ENCODE peak calls at places on chromosomes 3 and 15, in five cellular contexts. One of them, this sample, is unnamed.

GRCh38 chr3:136105044-136105443 is 91.1 kb downstream of the MSL2 start:
- ATAC-seq in upper lobe of left lung: no peak
- ATAC-seq in HCT116: no peak
- ATAC-seq in Panc1: no peak
- ATAC-seq in HepG2: no peak
- ATAC-seq in this sample: no peak

GRCh38 chr3:50502225-50502583 is 1.2 kb downstream of the CACNA2D2 start:
- ATAC-seq in Panc1: no peak
- ATAC-seq in HepG2: no peak
- ATAC-seq in upper lobe of left lung: no peak
- ATAC-seq in HCT116: no peak
- ATAC-seq in this sample: no peak

GRCh38 chr3:169250000-169250399 is 413.5 kb downstream of the MECOM start:
- ATAC-seq in HCT116: no peak
- ATAC-seq in Panc1: no peak
- ATAC-seq in upper lobe of left lung: no peak
- ATAC-seq in HepG2: no peak
- ATAC-seq in this sample: no peak

GRCh38 chr3:125125822-125126245 is 70.0 kb upstream of the HEG1 start:
- ATAC-seq in HCT116: no peak
- ATAC-seq in HepG2: peak; percentile 21
- ATAC-seq in Panc1: no peak
- ATAC-seq in upper lobe of left lung: no peak
- ATAC-seq in this sample: no peak

GRCh38 chr15:66129561-66129960 is 124.0 kb downstream of the MEGF11 start:
- ATAC-seq in HCT116: no peak
- ATAC-seq in HepG2: no peak
- ATAC-seq in upper lobe of left lung: no peak
- ATAC-seq in Panc1: no peak
- ATAC-seq in this sample: no peak

GRCh38 chr3:34075975-34076374 is 277.5 kb downstream of the PDCD6IP start:
- ATAC-seq in Panc1: no peak
- ATAC-seq in HCT116: no peak
- ATAC-seq in HepG2: no peak
- ATAC-seq in upper lobe of left lung: no peak
- ATAC-seq in this sample: no peak

GRCh38 chr15:101063212-101063611 is 144.1 kb downstream of the LRRK1 start:
- ATAC-seq in HepG2: no peak
- ATAC-seq in upper lobe of left lung: no peak
- ATAC-seq in Panc1: no peak
- ATAC-seq in HCT116: no peak
- ATAC-seq in this sample: no peak

GRCh38 chr3:155946178-155946577 is 75.7 kb downstream of the GMPS start:
- ATAC-seq in HepG2: no peak
- ATAC-seq in Panc1: no peak
- ATAC-seq in HCT116: no peak
- ATAC-seq in upper lobe of left lung: no peak
- ATAC-seq in this sample: peak; percentile 61

GRCh38 chr3:192906940-192907339 is 10.7 kb downstream of the MB21D2 start:
- ATAC-seq in Panc1: no peak
- ATAC-seq in upper lobe of left lung: no peak
- ATAC-seq in HepG2: no peak
- ATAC-seq in HCT116: no peak
- ATAC-seq in this sample: no peak

GRCh38 chr3:129442947-129443346 is 2.9 kb downstream of the IFT122 start:
- ATAC-seq in HCT116: no peak
- ATAC-seq in HepG2: no peak
- ATAC-seq in Panc1: no peak
- ATAC-seq in upper lobe of left lung: no peak
- ATAC-seq in this sample: no peak

GRCh38 chr3:104411760-104412159 is 954.9 kb upstream of the ALCAM start:
- ATAC-seq in HepG2: no peak
- ATAC-seq in Panc1: no peak
- ATAC-seq in HCT116: no peak
- ATAC-seq in upper lobe of left lung: no peak
- ATAC-seq in this sample: no peak

GRCh38 chr15:81015595-81016252 is 15.0 kb downstream of the TLNRD1 start:
- ATAC-seq in HCT116: no peak
- ATAC-seq in Panc1: no peak
- ATAC-seq in upper lobe of left lung: no peak
- ATAC-seq in HepG2: no peak
- ATAC-seq in this sample: peak; percentile 5

GRCh38 chr3:134251731-134252391 is 1.2 kb upstream of the RYK start:
- ATAC-seq in Panc1: no peak
- ATAC-seq in upper lobe of left lung: no peak
- ATAC-seq in HCT116: no peak
- ATAC-seq in HepG2: peak; percentile 24
- ATAC-seq in this sample: no peak

GRCh38 chr3:156488771-156489170 is 66.1 kb downstream of the SSR3 start:
- ATAC-seq in upper lobe of left lung: no peak
- ATAC-seq in Panc1: no peak
- ATAC-seq in HepG2: no peak
- ATAC-seq in HCT116: no peak
- ATAC-seq in this sample: no peak

GRCh38 chr3:25117005-25117593 is 311.0 kb upstream of the RARB start:
- ATAC-seq in Panc1: no peak
- ATAC-seq in HepG2: no peak
- ATAC-seq in HCT116: no peak
- ATAC-seq in upper lobe of left lung: no peak
- ATAC-seq in this sample: no peak

GRCh38 chr3:47266709-47267489 is 15.7 kb downstream of the KIF9 start:
- ATAC-seq in upper lobe of left lung: peak; percentile 7
- ATAC-seq in HCT116: peak; percentile 83
- ATAC-seq in Panc1: no peak
- ATAC-seq in HepG2: peak; percentile 74
- ATAC-seq in this sample: peak; percentile 47

GRCh38 chr15:85761635-85762034 is 33.1 kb downstream of the KLHL25 start:
- ATAC-seq in HCT116: no peak
- ATAC-seq in upper lobe of left lung: no peak
- ATAC-seq in HepG2: no peak
- ATAC-seq in Panc1: no peak
- ATAC-seq in this sample: peak; percentile 24

GRCh38 chr3:58298189-58298588 is 7.9 kb upstream of the RPP14 start:
- ATAC-seq in upper lobe of left lung: no peak
- ATAC-seq in HepG2: peak; percentile 36
- ATAC-seq in Panc1: no peak
- ATAC-seq in HCT116: no peak
- ATAC-seq in this sample: no peak

GRCh38 chr3:33557279-33557678 is 117.1 kb upstream of the UBP1 start:
- ATAC-seq in HCT116: no peak
- ATAC-seq in Panc1: no peak
- ATAC-seq in upper lobe of left lung: no peak
- ATAC-seq in HepG2: no peak
- ATAC-seq in this sample: no peak

GRCh38 chr3:182910939-182911781 is 69.2 kb downstream of the DCUN1D1 start:
- ATAC-seq in Panc1: no peak
- ATAC-seq in HCT116: peak; percentile 59
- ATAC-seq in HepG2: no peak
- ATAC-seq in upper lobe of left lung: no peak
- ATAC-seq in this sample: no peak

GRCh38 chr3:127714151-127714571 is 41.4 kb downstream of the ABTB1 start:
- ATAC-seq in HCT116: no peak
- ATAC-seq in upper lobe of left lung: no peak
- ATAC-seq in HepG2: no peak
- ATAC-seq in Panc1: no peak
- ATAC-seq in this sample: no peak

GRCh38 chr3:178076718-178077117 is 459.5 kb upstream of the KCNMB2 start:
- ATAC-seq in HCT116: no peak
- ATAC-seq in upper lobe of left lung: no peak
- ATAC-seq in Panc1: no peak
- ATAC-seq in HepG2: no peak
- ATAC-seq in this sample: no peak

GRCh38 chr15:20341901-20342605 is 199.5 kb downstream of the GOLGA6L6 start:
- ATAC-seq in HCT116: no peak
- ATAC-seq in Panc1: no peak
- ATAC-seq in HepG2: no peak
- ATAC-seq in upper lobe of left lung: peak; percentile 74
- ATAC-seq in this sample: peak; percentile 32

GRCh38 chr15:33132722-33133345 is 61.7 kb downstream of the FMN1 start:
- ATAC-seq in upper lobe of left lung: peak; percentile 77
- ATAC-seq in HCT116: peak; percentile 97
- ATAC-seq in Panc1: peak; percentile 96
- ATAC-seq in HepG2: peak; percentile 75
- ATAC-seq in this sample: no peak

GRCh38 chr15:78225783-78226541 is 8.4 kb downstream of the ACSBG1 start:
- ATAC-seq in HCT116: no peak
- ATAC-seq in Panc1: peak; percentile 64
- ATAC-seq in HepG2: no peak
- ATAC-seq in upper lobe of left lung: no peak
- ATAC-seq in this sample: no peak

GRCh38 chr15:92033319-92033718 is 179.8 kb downstream of the SLCO3A1 start:
- ATAC-seq in Panc1: no peak
- ATAC-seq in HepG2: no peak
- ATAC-seq in HCT116: no peak
- ATAC-seq in upper lobe of left lung: no peak
- ATAC-seq in this sample: no peak

GRCh38 chr3:15450611-15451467 is 23.4 kb downstream of the EAF1 start:
- ATAC-seq in Panc1: no peak
- ATAC-seq in HCT116: no peak
- ATAC-seq in HepG2: no peak
- ATAC-seq in upper lobe of left lung: no peak
- ATAC-seq in this sample: no peak

GRCh38 chr3:64063982-64064438 is 40.7 kb upstream of the PSMD6 start:
- ATAC-seq in HepG2: no peak
- ATAC-seq in HCT116: no peak
- ATAC-seq in Panc1: no peak
- ATAC-seq in upper lobe of left lung: no peak
- ATAC-seq in this sample: no peak

GRCh38 chr3:64063207-64063981 is 40.1 kb upstream of the PSMD6 start:
- ATAC-seq in HCT116: no peak
- ATAC-seq in HepG2: no peak
- ATAC-seq in upper lobe of left lung: no peak
- ATAC-seq in Panc1: no peak
- ATAC-seq in this sample: no peak

GRCh38 chr3:64064804-64065203 is 41.5 kb upstream of the PSMD6 start:
- ATAC-seq in Panc1: no peak
- ATAC-seq in HepG2: no peak
- ATAC-seq in HCT116: no peak
- ATAC-seq in upper lobe of left lung: no peak
- ATAC-seq in this sample: no peak

GRCh38 chr3:64072111-64072510 is 48.8 kb upstream of the PSMD6 start:
- ATAC-seq in upper lobe of left lung: no peak
- ATAC-seq in HepG2: no peak
- ATAC-seq in Panc1: no peak
- ATAC-seq in HCT116: no peak
- ATAC-seq in this sample: no peak

GRCh38 chr3:64067510-64068346 is 44.4 kb upstream of the PSMD6 start:
- ATAC-seq in HepG2: no peak
- ATAC-seq in HCT116: no peak
- ATAC-seq in upper lobe of left lung: no peak
- ATAC-seq in Panc1: no peak
- ATAC-seq in this sample: peak; percentile 34
- H3K4me1 ChIP-seq in HepG2: no peaks in the 10 kb centered on the region
- H3K4me1 ChIP-seq in HCT116: no peaks in the 10 kb centered on the region
- H3K4me1 ChIP-seq in upper lobe of left lung: no peaks in the 10 kb centered on the region
- H3K4me1 ChIP-seq in Panc1: no peaks in the 10 kb centered on the region
- H3K4me1 ChIP-seq in this sample: peaks cover 10% of the 10 kb centered on the region

GRCh38 chr3:42702066-42702951 is at the start of gene HHATL:
- ATAC-seq in upper lobe of left lung: no peak
- ATAC-seq in HCT116: no peak
- ATAC-seq in HepG2: no peak
- ATAC-seq in Panc1: no peak
- ATAC-seq in this sample: no peak

GRCh38 chr3:42703695-42704025 is 1.1 kb upstream of the HHATL start:
- ATAC-seq in HepG2: no peak
- ATAC-seq in HCT116: no peak
- ATAC-seq in upper lobe of left lung: no peak
- ATAC-seq in Panc1: no peak
- ATAC-seq in this sample: no peak

GRCh38 chr3:42701371-42702065 is 1.1 kb downstream of the HHATL start:
- ATAC-seq in upper lobe of left lung: peak; percentile 64
- ATAC-seq in HCT116: peak; percentile 84
- ATAC-seq in Panc1: no peak
- ATAC-seq in HepG2: peak; percentile 84
- ATAC-seq in this sample: no peak

GRCh38 chr3:42704136-42704841 is 1.7 kb upstream of the HHATL start:
- ATAC-seq in HepG2: no peak
- ATAC-seq in Panc1: no peak
- ATAC-seq in upper lobe of left lung: no peak
- ATAC-seq in HCT116: no peak
- ATAC-seq in this sample: no peak

DNA sequence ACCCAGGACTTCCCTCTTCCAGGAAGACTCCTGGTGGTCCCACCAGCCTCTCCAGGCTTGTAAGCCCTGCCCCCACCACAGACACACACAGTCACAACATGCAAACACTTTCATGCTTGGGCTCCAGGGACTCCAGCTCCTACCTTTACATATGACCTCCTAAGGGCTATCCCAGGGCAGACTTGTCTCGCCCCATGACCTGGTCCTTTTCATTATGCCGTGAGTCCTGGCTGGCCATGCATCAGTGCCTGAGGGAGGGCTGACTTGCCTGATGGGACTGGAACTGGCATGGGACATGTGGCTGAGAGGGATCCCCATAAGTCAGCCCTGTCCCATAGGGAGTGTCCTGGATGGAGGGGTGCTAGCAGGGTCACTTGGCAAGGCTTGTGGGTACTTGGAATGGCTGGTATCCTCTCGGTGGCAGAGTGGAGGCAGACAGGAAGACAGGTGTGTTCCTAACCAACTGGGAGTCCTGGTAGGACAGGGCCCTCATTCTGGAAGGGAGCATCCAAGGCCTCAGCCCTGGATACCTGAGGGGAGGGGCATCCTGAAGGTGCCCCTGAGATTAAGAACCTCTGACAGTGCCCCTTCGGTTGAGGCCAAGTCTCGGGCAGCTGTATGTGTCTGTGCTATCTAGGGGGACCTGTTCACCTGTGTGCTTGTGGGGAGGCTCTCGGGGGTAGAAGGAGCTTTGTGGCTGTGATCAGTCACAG is 540 bp upstream of the HHATL start:
- ATAC-seq in HepG2: no peak
- ATAC-seq in upper lobe of left lung: no peak
- ATAC-seq in Panc1: no peak
- ATAC-seq in HCT116: no peak
- ATAC-seq in this sample: no peak
- TF ChIP-seq POLR2AphosphoS5 in HepG2: no peak
- TF ChIP-seq POLR2AphosphoS5 in upper lobe of left lung: no peak
- TF ChIP-seq POLR2AphosphoS5 in Panc1: no peak
- TF ChIP-seq POLR2AphosphoS5 in HCT116: no peak
- TF ChIP-seq POLR2AphosphoS5 in this sample: no peak

DNA sequence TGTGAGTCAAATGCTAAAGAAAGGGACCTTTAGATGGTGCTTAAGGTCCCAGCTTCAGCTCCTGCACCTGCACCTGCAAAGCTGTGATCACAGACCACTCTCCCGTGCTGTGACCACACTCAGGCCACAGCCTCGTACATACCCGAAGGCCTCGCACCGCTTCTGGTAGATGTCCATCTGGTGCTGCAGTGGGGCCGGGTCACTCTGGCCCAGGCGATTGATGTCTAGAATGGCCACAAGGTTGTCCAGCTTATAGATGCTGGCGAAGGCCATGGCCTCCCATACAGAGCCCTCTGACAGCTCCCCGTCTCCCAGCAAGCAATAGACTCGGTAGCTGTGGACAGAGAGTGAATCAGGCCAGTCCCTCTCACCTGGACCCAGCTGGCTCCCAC is 21.0 kb downstream of the TKT start:
- ATAC-seq in HepG2: no peak
- ATAC-seq in upper lobe of left lung: no peak
- ATAC-seq in HCT116: no peak
- ATAC-seq in Panc1: no peak
- ATAC-seq in this sample: no peak
- H3K4me1 ChIP-seq in HepG2: peaks cover 41% of the 10 kb centered on the region
- H3K4me1 ChIP-seq in upper lobe of left lung: peaks cover 43% of the 10 kb centered on the region
- H3K4me1 ChIP-seq in HCT116: peaks cover 40% of the 10 kb centered on the region
- H3K4me1 ChIP-seq in Panc1: peaks cover 26% of the 10 kb centered on the region
- H3K4me1 ChIP-seq in this sample: no peaks in the 10 kb centered on the region

GRCh38 chr3:172384836-172385235 is 63.4 kb downstream of the GHSR start:
- ATAC-seq in Panc1: no peak
- ATAC-seq in HCT116: no peak
- ATAC-seq in HepG2: no peak
- ATAC-seq in upper lobe of left lung: no peak
- ATAC-seq in this sample: no peak
- TF ChIP-seq POLR2AphosphoS5 in Panc1: no peak
- TF ChIP-seq POLR2AphosphoS5 in HCT116: no peak
- TF ChIP-seq POLR2AphosphoS5 in HepG2: no peak
- TF ChIP-seq POLR2AphosphoS5 in upper lobe of left lung: no peak
- TF ChIP-seq POLR2AphosphoS5 in this sample: no peak

This sample was measured in gastroesophageal sphincter.